ENCODE peak calls at places on chromosomes 5 and 9, in nine cellular contexts. B is ACHN; W is stimulated activated naive CD4-positive, alpha-beta T cell; L is activated T-cell treated with anti-CD3 and anti-CD28 coated beads for 1 hour; D is Calu3; P is RCC 7860; N is T-cell; Y is hypothalamus; J is stimulated activated CD4-positive, alpha-beta T cell treated with anti-CD3 and anti-CD28 coated beads, TNF-alpha, amount 100 ng/mL, for 24 hours. C is an unnamed sample.

GRCh38 chr5:133398646-133399081 is 213.7 kb downstream of the FSTL4 start:
- DNase-seq in B (no peak), W (no peak), L (no peak), D (no peak), P (no peak), N (no peak), Y (no peak), J (peak; percentile 27), C (no peak)

GRCh38 chr5:20974423-20974822 is 986.4 kb upstream of the CDH18 start:
- DNase-seq in B (no peak), W (no peak), L (no peak), D (no peak), P (no peak), N (no peak), Y (no peak), J (no peak), C (no peak)

GRCh38 chr5:1010641-1011046 is 2.0 kb downstream of the NKD2 start:
- DNase-seq in B (no peak), W (no peak), L (no peak), D (no peak), P (no peak), N (no peak), Y (no peak), J (no peak), C (no peak)

GRCh38 chr9:17802249-17802857 is 223.5 kb downstream of the SH3GL2 start:
- DNase-seq in B (peak; percentile 8), W (no peak), L (no peak), D (no peak), P (no peak), N (no peak), Y (no peak), J (no peak), C (no peak)

GRCh38 chr9:105299190-105299854 is 54.9 kb downstream of the SLC44A1 start:
- DNase-seq in B (peak; percentile 68), W (no peak), L (no peak), D (peak; percentile 34), P (peak; percentile 92), N (no peak), Y (no peak), J (no peak), C (no peak)

GRCh38 chr9:130299785-130300615 is 34.4 kb downstream of the HMCN2 start:
- DNase-seq in B (no peak), W (no peak), L (no peak), D (no peak), P (no peak), N (no peak), Y (no peak), J (no peak), C (no peak)

GRCh38 chr5:41240985-41241384 is 27.7 kb upstream of the C6 start:
- DNase-seq in B (no peak), W (no peak), L (no peak), D (no peak), P (no peak), N (no peak), Y (no peak), J (no peak), C (no peak)

GRCh38 chr5:132219289-132219970 is 8.2 kb downstream of the P4HA2 start:
- DNase-seq in B (no peak), W (no peak), L (no peak), D (no peak), P (no peak), N (no peak), Y (no peak), J (no peak), C (no peak)

GRCh38 chr5:126003309-126003708 is 419.9 kb upstream of the GRAMD2B start:
- DNase-seq in B (peak; percentile 42), W (no peak), L (no peak), D (no peak), P (no peak), N (no peak), Y (peak; percentile 32), J (no peak), C (no peak)

GRCh38 chr5:104081232-104081631 is 518.6 kb upstream of the NUDT12 start:
- DNase-seq in B (no peak), W (no peak), L (no peak), D (no peak), P (no peak), N (no peak), Y (no peak), J (no peak), C (no peak)

GRCh38 chr9:130903194-130904069 is 6.8 kb upstream of the QRFP start:
- DNase-seq in B (no peak), W (no peak), L (no peak), D (no peak), P (no peak), N (no peak), Y (no peak), J (no peak), C (no peak)

GRCh38 chr5:36875051-36875788 is 1.3 kb upstream of the NIPBL start:
- DNase-seq in B (peak; percentile 56), W (peak; percentile 46), L (peak; percentile 23), D (peak; percentile 46), P (peak; percentile 53), N (peak; percentile 39), Y (peak; percentile 23), J (no peak), C (peak; percentile 28)

GRCh38 chr5:72187388-72188070 is 80.3 kb downstream of the MAP1B start:
- DNase-seq in B (no peak), W (no peak), L (no peak), D (no peak), P (no peak), N (no peak), Y (no peak), J (no peak), C (no peak)

GRCh38 chr5:92641031-92641962 is 939.7 kb downstream of the NR2F1-AS1 start:
- DNase-seq in B (peak; percentile 50), W (no peak), L (no peak), D (peak; percentile 51), P (peak; percentile 14), N (no peak), Y (no peak), J (no peak), C (no peak)

GRCh38 chr9:12826924-12827655 is 52.3 kb downstream of the LURAP1L start:
- DNase-seq in B (no peak), W (no peak), L (no peak), D (no peak), P (no peak), N (no peak), Y (no peak), J (no peak), C (no peak)

GRCh38 chr9:83523684-83524083 is 14.5 kb downstream of the FRMD3 start:
- DNase-seq in B (no peak), W (no peak), L (no peak), D (no peak), P (no peak), N (no peak), Y (no peak), J (no peak), C (no peak)

GRCh38 chr5:23506329-23507236 is 826 bp upstream of the PRDM9 start:
- DNase-seq in B (no peak), W (no peak), L (no peak), D (no peak), P (no peak), N (no peak), Y (no peak), J (no peak), C (no peak)

GRCh38 chr9:137294684-137295312 is 7.3 kb downstream of the NRARP start:
- DNase-seq in B (no peak), W (no peak), L (no peak), D (no peak), P (no peak), N (no peak), Y (no peak), J (no peak), C (no peak)

GRCh38 chr5:171647900-171648253 is 137.7 kb upstream of the SMIM23 start:
- DNase-seq in B (no peak), W (no peak), L (no peak), D (no peak), P (no peak), N (no peak), Y (no peak), J (no peak), C (no peak)

GRCh38 chr5:173693670-173694069 is 77.2 kb upstream of the BOD1 start:
- DNase-seq in B (no peak), W (no peak), L (no peak), D (peak; percentile 22), P (no peak), N (no peak), Y (no peak), J (no peak), C (no peak)

GRCh38 chr5:173451031-173451430 is 122.8 kb upstream of the STC2 start:
- DNase-seq in B (peak; percentile 27), W (no peak), L (no peak), D (no peak), P (no peak), N (no peak), Y (no peak), J (no peak), C (no peak)

GRCh38 chr5:149264432-149265069 is 7.1 kb upstream of the AFAP1L1 start:
- DNase-seq in B (peak; percentile 20), W (peak; percentile 61), L (peak; percentile 36), D (peak; percentile 84), P (no peak), N (peak; percentile 66), Y (no peak), J (no peak), C (peak; percentile 47)

GRCh38 chr9:75422939-75423522 is 334.7 kb downstream of the OSTF1 start:
- DNase-seq in B (no peak), W (no peak), L (no peak), D (no peak), P (no peak), N (no peak), Y (no peak), J (no peak), C (no peak)

GRCh38 chr5:145908206-145908945 is 28.0 kb upstream of the SH3RF2 start:
- DNase-seq in B (peak; percentile 31), W (no peak), L (no peak), D (peak; percentile 24), P (no peak), N (no peak), Y (no peak), J (no peak), C (no peak)

GRCh38 chr5:173670791-173671120 is 54.3 kb upstream of the BOD1 start:
- DNase-seq in B (no peak), W (no peak), L (no peak), D (no peak), P (no peak), N (no peak), Y (no peak), J (no peak), C (no peak)

GRCh38 chr5:172113036-172113435 is 75.0 kb downstream of the STK10 start:
- DNase-seq in B (no peak), W (peak; percentile 23), L (peak; percentile 47), D (no peak), P (no peak), N (peak; percentile 84), Y (no peak), J (peak; percentile 42), C (peak; percentile 79)

C was measured in activated effector memory CD4-positive, alpha-beta T cell treated with Interleukin-2 at 50 U/mL for 16 hours.